ENCODE peak calls at places on chromosomes 4 and X, in five cellular contexts. E is fibroblast of pulmonary artery, A is neural crest cell, G is foreskin fibroblast, R is AG09309. L is an unnamed sample.
A peak's percentile ranks its signal among the peaks of the same experiment; 100 is the strongest.

GRCh38 chr4:105622269-105622668 is 69.8 kb downstream of the ARHGEF38 start:
- DNase-seq in E (peak; percentile 71), A (no peak), G (peak; percentile 16), R (no peak), L (no peak)

GRCh38 chr4:133188433-133189175 is 39.5 kb downstream of the PCDH10 start:
- DNase-seq in E (no peak), A (no peak), G (no peak), R (no peak), L (peak; percentile 17)

GRCh38 chr4:44320833-44321232 is 127.8 kb downstream of the KCTD8 start:
- DNase-seq in E (no peak), A (no peak), G (no peak), R (no peak), L (no peak)

GRCh38 chrX:57680160-57680559 is at the start of gene NLRP2B:
- DNase-seq in E (no peak), A (no peak), G (no peak), R (no peak), L (no peak)

GRCh38 chrX:70022608-70023007 is 27.1 kb downstream of the AWAT2 start:
- DNase-seq in E (no peak), A (no peak), G (no peak), R (no peak), L (no peak)

GRCh38 chrX:11758400-11759171 is 549 bp downstream of the MSL3 start:
- DNase-seq in E (peak; percentile 84), A (peak; percentile 74), G (peak; percentile 93), R (peak; percentile 20), L (peak; percentile 95)

GRCh38 chr4:71461422-71461821 is 122.6 kb downstream of the SLC4A4 start:
- DNase-seq in E (no peak), A (no peak), G (no peak), R (no peak), L (no peak)

GRCh38 chr4:26183017-26183416 is 137.8 kb upstream of the RBPJ start:
- DNase-seq in E (no peak), A (no peak), G (peak; percentile 76), R (no peak), L (no peak)

GRCh38 chr4:39814403-39815185 is 116.7 kb downstream of the UBE2K start:
- DNase-seq in E (peak; percentile 42), A (no peak), G (peak; percentile 62), R (no peak), L (no peak)

GRCh38 chrX:149909324-149910177 is 19.8 kb upstream of the HSFX4 start:
- DNase-seq in E (no peak), A (no peak), G (no peak), R (no peak), L (no peak)

GRCh38 chrX:155768036-155768769 is 112.9 kb upstream of the VAMP7 start:
- DNase-seq in E (peak; percentile 49), A (no peak), G (peak; percentile 72), R (peak; percentile 13), L (peak; percentile 52)

GRCh38 chrX:110318664-110318968 is 731 bp upstream of the AMMECR1 start:
- DNase-seq in E (no peak), A (no peak), G (no peak), R (no peak), L (no peak)

GRCh38 chrX:17860811-17861495 is at the start of gene RAI2:
- DNase-seq in E (no peak), A (peak; percentile 36), G (peak; percentile 29), R (no peak), L (peak; percentile 64)

GRCh38 chr4:6953751-6954380 is 44.2 kb downstream of the TBC1D14 start:
- DNase-seq in E (peak; percentile 76), A (no peak), G (peak; percentile 85), R (peak; percentile 10), L (peak; percentile 87)

GRCh38 chr4:36399762-36400353 is 118.4 kb downstream of the DTHD1 start:
- DNase-seq in E (peak; percentile 28), A (peak; percentile 26), G (no peak), R (no peak), L (no peak)

GRCh38 chr4:53716011-53716410 is 124.7 kb upstream of the LNX1 start:
- DNase-seq in E (no peak), A (no peak), G (peak; percentile 53), R (no peak), L (no peak)

GRCh38 chr4:168748807-168749206 is 252.0 kb downstream of the PALLD start:
- DNase-seq in E (no peak), A (no peak), G (no peak), R (no peak), L (no peak)

GRCh38 chr4:12889054-12889453 is 595.1 kb downstream of the RAB28 start:
- DNase-seq in E (peak; percentile 1), A (no peak), G (no peak), R (no peak), L (no peak)

GRCh38 chrX:107760304-107761077 is 15.1 kb downstream of the TSC22D3 start:
- DNase-seq in E (no peak), A (no peak), G (no peak), R (no peak), L (no peak)

GRCh38 chr4:138673053-138673452 is 342.5 kb upstream of the NOCT start:
- DNase-seq in E (no peak), A (no peak), G (no peak), R (no peak), L (no peak)

GRCh38 chr4:107376293-107376692 is 340.2 kb upstream of the DKK2 start:
- DNase-seq in E (no peak), A (no peak), G (no peak), R (no peak), L (no peak)

GRCh38 chr4:142984871-142985585 is 138.9 kb upstream of the INPP4B start:
- DNase-seq in E (peak; percentile 18), A (no peak), G (peak; percentile 53), R (no peak), L (no peak)

GRCh38 chr4:170674176-170674575 is 584.4 kb upstream of the AADAT start:
- DNase-seq in E (no peak), A (no peak), G (peak; percentile 21), R (no peak), L (no peak)

GRCh38 chrX:132953358-132953757 is 5.1 kb downstream of the HS6ST2 start:
- DNase-seq in E (no peak), A (no peak), G (no peak), R (no peak), L (no peak)

GRCh38 chrX:112746812-112747630 is 67.3 kb upstream of the LHFPL1 start:
- DNase-seq in E (peak; percentile 3), A (no peak), G (no peak), R (no peak), L (no peak)

GRCh38 chr4:10599574-10599973 is 85.0 kb downstream of the CLNK start:
- DNase-seq in E (no peak), A (no peak), G (no peak), R (no peak), L (no peak)

GRCh38 chr4:8666581-8666980 is 74.0 kb downstream of the CPZ start:
- DNase-seq in E (no peak), A (no peak), G (no peak), R (no peak), L (no peak)

GRCh38 chrX:45714864-45715263 is 514.2 kb upstream of the DIPK2B start:
- DNase-seq in E (peak; percentile 45), A (no peak), G (peak; percentile 76), R (peak; percentile 80), L (no peak)

GRCh38 chr4:75723117-75723801 is 1.1 kb upstream of the USO1 start:
- DNase-seq in E (peak; percentile 53), A (no peak), G (peak; percentile 73), R (no peak), L (no peak)

GRCh38 chrX:12843668-12844279 is 23.1 kb upstream of the TLR7 start:
- DNase-seq in E (no peak), A (no peak), G (no peak), R (no peak), L (no peak)